ENCODE peak calls at places on chromosomes 4 and X, in four cellular contexts. One of them, this sample, is unnamed.

GRCh38 chr4:25843340-25844097 is 19.3 kb downstream of the SEL1L3 start:
- DNase-seq in hepatocyte: no peak
- DNase-seq in cardiac muscle cell: no peak
- DNase-seq in mammary epithelial cell: no peak
- DNase-seq in this sample: no peak

GRCh38 chr4:89298788-89299152 is 8.8 kb downstream of the GPRIN3 start:
- DNase-seq in hepatocyte: no peak
- DNase-seq in mammary epithelial cell: peak; percentile 28
- DNase-seq in cardiac muscle cell: peak; percentile 41
- DNase-seq in this sample: no peak

GRCh38 chrX:101999644-102000539 is 68.1 kb upstream of the ZMAT1 start:
- DNase-seq in mammary epithelial cell: no peak
- DNase-seq in cardiac muscle cell: no peak
- DNase-seq in hepatocyte: no peak
- DNase-seq in this sample: peak; percentile 67

GRCh38 chr4:39043697-39044363 is 11.6 kb upstream of the TMEM156 start:
- DNase-seq in cardiac muscle cell: no peak
- DNase-seq in hepatocyte: peak; percentile 14
- DNase-seq in mammary epithelial cell: peak; percentile 26
- DNase-seq in this sample: peak; percentile 14

GRCh38 chr4:65437102-65437501 is 233.2 kb downstream of the EPHA5 start:
- DNase-seq in mammary epithelial cell: no peak
- DNase-seq in hepatocyte: peak; percentile 20
- DNase-seq in cardiac muscle cell: no peak
- DNase-seq in this sample: no peak

GRCh38 chr4:101953949-101954348 is 163.4 kb downstream of the BANK1 start:
- DNase-seq in mammary epithelial cell: peak; percentile 27
- DNase-seq in cardiac muscle cell: peak; percentile 45
- DNase-seq in hepatocyte: peak; percentile 14
- DNase-seq in this sample: peak; percentile 98

GRCh38 chr4:48290146-48290772 is 20.6 kb upstream of the TEC start:
- DNase-seq in cardiac muscle cell: peak; percentile 13
- DNase-seq in hepatocyte: peak; percentile 16
- DNase-seq in mammary epithelial cell: peak; percentile 6
- DNase-seq in this sample: peak; percentile 20

GRCh38 chrX:65587616-65588526 is 53.3 kb upstream of the LAS1L start:
- DNase-seq in hepatocyte: peak; percentile 58
- DNase-seq in cardiac muscle cell: no peak
- DNase-seq in mammary epithelial cell: peak; percentile 34
- DNase-seq in this sample: no peak

GRCh38 chrX:39440734-39441305 is 639.6 kb downstream of the MID1IP1 start:
- DNase-seq in cardiac muscle cell: no peak
- DNase-seq in hepatocyte: no peak
- DNase-seq in mammary epithelial cell: no peak
- DNase-seq in this sample: peak; percentile 14

GRCh38 chrX:137547291-137547690 is 18.6 kb upstream of the ZIC3 start:
- DNase-seq in mammary epithelial cell: no peak
- DNase-seq in hepatocyte: no peak
- DNase-seq in cardiac muscle cell: peak; percentile 26
- DNase-seq in this sample: peak; percentile 27

GRCh38 chr4:8828869-8829268 is 42.8 kb downstream of the HMX1 start:
- DNase-seq in hepatocyte: no peak
- DNase-seq in cardiac muscle cell: no peak
- DNase-seq in mammary epithelial cell: no peak
- DNase-seq in this sample: no peak

GRCh38 chr4:1400191-1400805 is 5.9 kb downstream of the NKX1-1 start:
- DNase-seq in cardiac muscle cell: no peak
- DNase-seq in mammary epithelial cell: no peak
- DNase-seq in hepatocyte: no peak
- DNase-seq in this sample: no peak

GRCh38 chr4:84578540-84579409 is 4.2 kb upstream of the CDS1 start:
- DNase-seq in cardiac muscle cell: peak; percentile 61
- DNase-seq in hepatocyte: peak; percentile 62
- DNase-seq in mammary epithelial cell: peak; percentile 55
- DNase-seq in this sample: peak; percentile 76

GRCh38 chr4:2805712-2806391 is 13.0 kb downstream of the SH3BP2 start:
- DNase-seq in hepatocyte: no peak
- DNase-seq in cardiac muscle cell: no peak
- DNase-seq in mammary epithelial cell: no peak
- DNase-seq in this sample: no peak

GRCh38 chr4:41517121-41517520 is 20.8 kb upstream of the LIMCH1 start:
- DNase-seq in hepatocyte: no peak
- DNase-seq in mammary epithelial cell: no peak
- DNase-seq in cardiac muscle cell: no peak
- DNase-seq in this sample: no peak

GRCh38 chrX:24264383-24264782 is 49.5 kb downstream of the SUPT20HL2 start:
- DNase-seq in hepatocyte: no peak
- DNase-seq in mammary epithelial cell: peak; percentile 24
- DNase-seq in cardiac muscle cell: no peak
- DNase-seq in this sample: no peak

GRCh38 chrX:96770315-96770714 is 85.7 kb downstream of the DIAPH2 start:
- DNase-seq in cardiac muscle cell: peak; percentile 24
- DNase-seq in mammary epithelial cell: no peak
- DNase-seq in hepatocyte: peak; percentile 36
- DNase-seq in this sample: no peak

GRCh38 chr4:103786014-103786413 is 66.2 kb upstream of the TACR3 start:
- DNase-seq in mammary epithelial cell: peak; percentile 30
- DNase-seq in hepatocyte: peak; percentile 70
- DNase-seq in cardiac muscle cell: peak; percentile 48
- DNase-seq in this sample: peak; percentile 88

GRCh38 chr4:4521069-4521468 is 20.8 kb downstream of the STX18 start:
- DNase-seq in hepatocyte: no peak
- DNase-seq in cardiac muscle cell: no peak
- DNase-seq in mammary epithelial cell: no peak
- DNase-seq in this sample: no peak
- H3K27ac ChIP-seq in hepatocyte: peak overlapping the region; percentile 19
- H3K27ac ChIP-seq in cardiac muscle cell: no peak overlapping the region
- H3K27ac ChIP-seq in mammary epithelial cell: no peak overlapping the region
- H3K27ac ChIP-seq in this sample: no peak overlapping the region

DNA sequence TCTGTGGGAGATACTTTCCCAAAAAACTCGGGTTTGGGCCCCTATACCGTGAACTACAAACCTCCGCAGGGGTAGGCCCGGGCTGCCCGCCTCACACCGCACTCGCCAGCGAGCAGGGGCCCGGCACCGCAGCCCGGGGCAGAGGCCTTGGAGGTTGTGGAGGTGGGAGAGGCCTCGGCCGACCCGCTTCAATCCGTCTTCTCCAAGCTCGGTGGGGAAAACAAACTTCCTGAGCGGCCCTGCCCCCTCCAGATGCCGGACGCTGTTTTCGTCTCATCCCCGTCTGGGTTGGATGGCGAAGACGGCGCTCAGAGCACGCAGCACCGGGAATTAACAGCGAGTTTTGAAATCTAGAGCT is 442 bp upstream of the MCUB start:
- DNase-seq in mammary epithelial cell: no peak
- DNase-seq in cardiac muscle cell: no peak
- DNase-seq in hepatocyte: no peak
- DNase-seq in this sample: peak; percentile 71
- H3K27ac ChIP-seq in mammary epithelial cell: peak overlapping the region; percentile 35
- H3K27ac ChIP-seq in cardiac muscle cell: no peak overlapping the region
- H3K27ac ChIP-seq in hepatocyte: peak overlapping the region; percentile 44
- H3K27ac ChIP-seq in this sample: no peak overlapping the region

GRCh38 chrX:154597221-154597620 is 12.3 kb downstream of the CTAG1A start:
- DNase-seq in cardiac muscle cell: no peak
- DNase-seq in mammary epithelial cell: no peak
- DNase-seq in hepatocyte: no peak
- DNase-seq in this sample: peak; percentile 5

GRCh38 chrX:154602226-154602625 is 16.9 kb downstream of the CTAG1B start:
- DNase-seq in cardiac muscle cell: no peak
- DNase-seq in mammary epithelial cell: no peak
- DNase-seq in hepatocyte: no peak
- DNase-seq in this sample: no peak

GRCh38 chrX:154598656-154599055 is 13.7 kb downstream of the CTAG1A start:
- DNase-seq in mammary epithelial cell: no peak
- DNase-seq in cardiac muscle cell: no peak
- DNase-seq in hepatocyte: no peak
- DNase-seq in this sample: no peak

GRCh38 chrX:154600962-154601374 is 16.0 kb downstream of the CTAG1A start:
- DNase-seq in cardiac muscle cell: no peak
- DNase-seq in mammary epithelial cell: peak; percentile 36
- DNase-seq in hepatocyte: no peak
- DNase-seq in this sample: peak; percentile 4

GRCh38 chrX:154599531-154599930 is 14.6 kb downstream of the CTAG1A start:
- DNase-seq in cardiac muscle cell: no peak
- DNase-seq in hepatocyte: no peak
- DNase-seq in mammary epithelial cell: no peak
- DNase-seq in this sample: no peak
- H3K27ac ChIP-seq in cardiac muscle cell: no peak overlapping the region
- H3K27ac ChIP-seq in hepatocyte: no peak overlapping the region
- H3K27ac ChIP-seq in mammary epithelial cell: no peak overlapping the region
- H3K27ac ChIP-seq in this sample: no peak overlapping the region

DNA sequence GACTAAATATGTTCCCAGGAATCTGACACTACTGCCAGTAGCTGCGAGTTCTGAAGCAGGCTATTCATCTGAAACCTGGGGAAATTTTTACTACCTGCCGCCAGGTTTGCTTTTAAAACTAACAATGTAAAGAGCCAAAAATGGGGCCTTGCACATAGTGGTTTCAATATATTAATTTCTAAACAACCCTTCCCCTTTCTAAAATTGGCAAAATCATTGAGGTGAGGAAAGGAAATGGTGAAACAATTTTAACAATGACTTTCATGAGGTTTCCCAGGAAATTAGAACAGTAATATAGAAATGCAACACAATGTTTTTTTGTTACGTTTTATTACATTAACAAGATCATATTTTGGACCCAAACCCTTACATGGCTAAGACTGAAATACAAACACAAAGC is 21.3 kb downstream of the FANCB start:
- DNase-seq in cardiac muscle cell: no peak
- DNase-seq in hepatocyte: no peak
- DNase-seq in mammary epithelial cell: no peak
- DNase-seq in this sample: no peak
- H3K27ac ChIP-seq in cardiac muscle cell: no peak overlapping the region
- H3K27ac ChIP-seq in hepatocyte: no peak overlapping the region
- H3K27ac ChIP-seq in mammary epithelial cell: no peak overlapping the region
- H3K27ac ChIP-seq in this sample: no peak overlapping the region

GRCh38 chr4:152117501-152117900 is 356.7 kb upstream of the GATB start:
- DNase-seq in mammary epithelial cell: no peak
- DNase-seq in cardiac muscle cell: no peak
- DNase-seq in hepatocyte: no peak
- DNase-seq in this sample: no peak
- H3K27ac ChIP-seq in mammary epithelial cell: no peak overlapping the region
- H3K27ac ChIP-seq in cardiac muscle cell: no peak overlapping the region
- H3K27ac ChIP-seq in hepatocyte: no peak overlapping the region
- H3K27ac ChIP-seq in this sample: no peak overlapping the region

GRCh38 chr4:138958519-138958918 is 57.1 kb upstream of the NOCT start:
- DNase-seq in mammary epithelial cell: no peak
- DNase-seq in hepatocyte: no peak
- DNase-seq in cardiac muscle cell: no peak
- DNase-seq in this sample: no peak
- H3K27ac ChIP-seq in mammary epithelial cell: no peak overlapping the region
- H3K27ac ChIP-seq in hepatocyte: no peak overlapping the region
- H3K27ac ChIP-seq in cardiac muscle cell: no peak overlapping the region
- H3K27ac ChIP-seq in this sample: no peak overlapping the region

GRCh38 chr4:185803015-185803414 is 9.0 kb downstream of the SORBS2 start:
- DNase-seq in cardiac muscle cell: no peak
- DNase-seq in mammary epithelial cell: no peak
- DNase-seq in hepatocyte: no peak
- DNase-seq in this sample: no peak

GRCh38 chr4:185805262-185805802 is 6.7 kb downstream of the SORBS2 start:
- DNase-seq in mammary epithelial cell: no peak
- DNase-seq in cardiac muscle cell: no peak
- DNase-seq in hepatocyte: no peak
- DNase-seq in this sample: peak; percentile 70

GRCh38 chr4:185809517-185810071 is 2.4 kb downstream of the SORBS2 start:
- DNase-seq in mammary epithelial cell: no peak
- DNase-seq in cardiac muscle cell: no peak
- DNase-seq in hepatocyte: no peak
- DNase-seq in this sample: no peak

GRCh38 chr4:185801471-185801870 is 10.5 kb downstream of the SORBS2 start:
- DNase-seq in hepatocyte: no peak
- DNase-seq in cardiac muscle cell: no peak
- DNase-seq in mammary epithelial cell: no peak
- DNase-seq in this sample: no peak

GRCh38 chr4:185805979-185806378 is 6.0 kb downstream of the SORBS2 start:
- DNase-seq in mammary epithelial cell: no peak
- DNase-seq in hepatocyte: no peak
- DNase-seq in cardiac muscle cell: no peak
- DNase-seq in this sample: no peak
- H3K27ac ChIP-seq in mammary epithelial cell: no peak overlapping the region
- H3K27ac ChIP-seq in hepatocyte: no peak overlapping the region
- H3K27ac ChIP-seq in cardiac muscle cell: no peak overlapping the region
- H3K27ac ChIP-seq in this sample: no peak overlapping the region

This sample was measured in mesendoderm.